ENCODE peak calls at places on chromosomes 3 and 15, in four cellular contexts. One of them, this sample, is unnamed. For H3K4me1, the result is how much of the 10 kb centered on the place peaks cover.

GRCh38 chr3:61824553-61825135 is 263.3 kb downstream of the PTPRG start:
- DNase-seq in PC-9: no peak
- DNase-seq in mammary epithelial cell: no peak
- DNase-seq in neural progenitor cell: no peak
- DNase-seq in this sample: no peak

GRCh38 chr15:59115047-59115446 is 10.1 kb downstream of the CCNB2 start:
- DNase-seq in neural progenitor cell: no peak
- DNase-seq in PC-9: no peak
- DNase-seq in mammary epithelial cell: no peak
- DNase-seq in this sample: no peak

GRCh38 chr3:149382091-149382467 is 4.6 kb upstream of the TM4SF1 start:
- DNase-seq in mammary epithelial cell: peak
- DNase-seq in PC-9: no peak
- DNase-seq in neural progenitor cell: no peak
- DNase-seq in this sample: no peak

GRCh38 chr3:85576801-85577200 is 618.0 kb downstream of the CADM2 start:
- DNase-seq in PC-9: no peak
- DNase-seq in mammary epithelial cell: no peak
- DNase-seq in neural progenitor cell: no peak
- DNase-seq in this sample: no peak

GRCh38 chr3:53109190-53109589 is 21.0 kb downstream of the RFT1 start:
- DNase-seq in mammary epithelial cell: peak
- DNase-seq in neural progenitor cell: no peak
- DNase-seq in PC-9: peak
- DNase-seq in this sample: peak

GRCh38 chr3:140859592-140860336 is 81.9 kb upstream of the SLC25A36 start:
- DNase-seq in neural progenitor cell: peak
- DNase-seq in PC-9: no peak
- DNase-seq in mammary epithelial cell: peak
- DNase-seq in this sample: peak

GRCh38 chr15:69417581-69417980 is 3.4 kb downstream of the KIF23 start:
- DNase-seq in PC-9: no peak
- DNase-seq in mammary epithelial cell: no peak
- DNase-seq in neural progenitor cell: no peak
- DNase-seq in this sample: no peak

GRCh38 chr3:15892828-15893227 is 95.0 kb upstream of the ANKRD28 start:
- DNase-seq in mammary epithelial cell: no peak
- DNase-seq in PC-9: no peak
- DNase-seq in neural progenitor cell: no peak
- DNase-seq in this sample: no peak

GRCh38 chr3:52682016-52682415 is 3.7 kb downstream of the PBRM1 start:
- DNase-seq in neural progenitor cell: peak
- DNase-seq in mammary epithelial cell: peak
- DNase-seq in PC-9: peak
- DNase-seq in this sample: no peak

GRCh38 chr3:2156244-2156847 is 57.7 kb downstream of the CNTN4 start:
- DNase-seq in mammary epithelial cell: no peak
- DNase-seq in PC-9: no peak
- DNase-seq in neural progenitor cell: peak
- DNase-seq in this sample: peak

GRCh38 chr15:73899197-73900128 is 26.1 kb downstream of the TBC1D21 start:
- DNase-seq in mammary epithelial cell: no peak
- DNase-seq in PC-9: no peak
- DNase-seq in neural progenitor cell: peak
- DNase-seq in this sample: no peak

GRCh38 chr3:133663569-133664313 is 2.0 kb upstream of the TOPBP1 start:
- DNase-seq in neural progenitor cell: peak
- DNase-seq in mammary epithelial cell: peak
- DNase-seq in PC-9: peak
- DNase-seq in this sample: peak

GRCh38 chr15:66777596-66778313 is 75.7 kb downstream of the SMAD6 start:
- DNase-seq in PC-9: no peak
- DNase-seq in neural progenitor cell: no peak
- DNase-seq in mammary epithelial cell: no peak
- DNase-seq in this sample: no peak

GRCh38 chr3:160381470-160381869 is 17.6 kb downstream of the IFT80 start:
- DNase-seq in mammary epithelial cell: peak
- DNase-seq in neural progenitor cell: no peak
- DNase-seq in PC-9: no peak
- DNase-seq in this sample: no peak

GRCh38 chr3:42451116-42451515 is 40.7 kb upstream of the LYZL4 start:
- DNase-seq in neural progenitor cell: no peak
- DNase-seq in PC-9: peak
- DNase-seq in mammary epithelial cell: no peak
- DNase-seq in this sample: no peak

GRCh38 chr15:50210462-50211264 is 28.7 kb downstream of the SLC27A2 start:
- DNase-seq in PC-9: peak
- DNase-seq in neural progenitor cell: peak
- DNase-seq in mammary epithelial cell: peak
- DNase-seq in this sample: no peak

GRCh38 chr3:112302061-112302830 is 8.2 kb upstream of the SLC9C1 start:
- DNase-seq in mammary epithelial cell: no peak
- DNase-seq in PC-9: no peak
- DNase-seq in neural progenitor cell: peak
- DNase-seq in this sample: no peak

GRCh38 chr3:80526153-80526552 is 758.4 kb upstream of the ROBO1 start:
- DNase-seq in mammary epithelial cell: no peak
- DNase-seq in neural progenitor cell: peak
- DNase-seq in PC-9: no peak
- DNase-seq in this sample: no peak

GRCh38 chr3:194617827-194618226 is 15.4 kb downstream of the TMEM44 start:
- DNase-seq in neural progenitor cell: no peak
- DNase-seq in mammary epithelial cell: peak
- DNase-seq in PC-9: peak
- DNase-seq in this sample: no peak

GRCh38 chr15:64460737-64461576 is 579 bp downstream of the ZNF609 start:
- DNase-seq in neural progenitor cell: peak
- DNase-seq in PC-9: peak
- DNase-seq in mammary epithelial cell: peak
- DNase-seq in this sample: peak

GRCh38 chr3:139301183-139301582 is 42.6 kb upstream of the MRPS22 start:
- DNase-seq in PC-9: peak
- DNase-seq in neural progenitor cell: no peak
- DNase-seq in mammary epithelial cell: no peak
- DNase-seq in this sample: no peak

GRCh38 chr15:69593981-69594966 is 141.7 kb downstream of the RPLP1 start:
- DNase-seq in mammary epithelial cell: peak
- DNase-seq in PC-9: peak
- DNase-seq in neural progenitor cell: no peak
- DNase-seq in this sample: no peak

GRCh38 chr3:188421151-188421821 is 267.3 kb downstream of the LPP start:
- DNase-seq in PC-9: no peak
- DNase-seq in mammary epithelial cell: peak
- DNase-seq in neural progenitor cell: no peak
- DNase-seq in this sample: no peak

GRCh38 chr3:149437710-149438109 is 36.8 kb upstream of the TM4SF4 start:
- DNase-seq in PC-9: no peak
- DNase-seq in neural progenitor cell: no peak
- DNase-seq in mammary epithelial cell: no peak
- DNase-seq in this sample: no peak

GRCh38 chr3:53890726-53891499 is 746 bp downstream of the SELENOK start:
- DNase-seq in PC-9: no peak
- DNase-seq in neural progenitor cell: peak
- DNase-seq in mammary epithelial cell: peak
- DNase-seq in this sample: peak

GRCh38 chr3:58798312-58798711 is 131.7 kb upstream of the FAM3D start:
- DNase-seq in neural progenitor cell: no peak
- DNase-seq in PC-9: no peak
- DNase-seq in mammary epithelial cell: no peak
- DNase-seq in this sample: no peak

GRCh38 chr3:74636981-74637380 is 22.5 kb upstream of the CNTN3 start:
- DNase-seq in PC-9: no peak
- DNase-seq in neural progenitor cell: no peak
- DNase-seq in mammary epithelial cell: no peak
- DNase-seq in this sample: no peak

GRCh38 chr15:41932939-41933725 is 39.2 kb downstream of the EHD4 start:
- DNase-seq in mammary epithelial cell: no peak
- DNase-seq in PC-9: no peak
- DNase-seq in neural progenitor cell: no peak
- DNase-seq in this sample: no peak

GRCh38 chr3:9914011-9914410 is 2.9 kb upstream of the IL17RC start:
- DNase-seq in neural progenitor cell: no peak
- DNase-seq in PC-9: no peak
- DNase-seq in mammary epithelial cell: no peak
- DNase-seq in this sample: no peak

GRCh38 chr3:113659121-113659531 is 37.3 kb downstream of the USF3 start:
- DNase-seq in PC-9: no peak
- DNase-seq in neural progenitor cell: no peak
- DNase-seq in mammary epithelial cell: no peak
- DNase-seq in this sample: no peak

GRCh38 chr3:196281962-196282361 is 5.6 kb downstream of the PCYT1A start:
- DNase-seq in neural progenitor cell: no peak
- DNase-seq in PC-9: no peak
- DNase-seq in mammary epithelial cell: no peak
- DNase-seq in this sample: no peak
- H3K4me1 ChIP-seq in neural progenitor cell: under half
- H3K4me1 ChIP-seq in PC-9: under half
- H3K4me1 ChIP-seq in mammary epithelial cell: under half
- H3K4me1 ChIP-seq in this sample: under half

GRCh38 chr15:57676578-57676977 is 29.9 kb upstream of the POLR2M start:
- DNase-seq in PC-9: no peak
- DNase-seq in mammary epithelial cell: no peak
- DNase-seq in neural progenitor cell: no peak
- DNase-seq in this sample: no peak

GRCh38 chr15:57667171-57667924 is 39.2 kb upstream of the POLR2M start:
- DNase-seq in neural progenitor cell: peak
- DNase-seq in mammary epithelial cell: peak
- DNase-seq in PC-9: no peak
- DNase-seq in this sample: no peak

GRCh38 chr15:57675481-57676181 is 30.9 kb upstream of the POLR2M start:
- DNase-seq in mammary epithelial cell: peak
- DNase-seq in neural progenitor cell: no peak
- DNase-seq in PC-9: peak
- DNase-seq in this sample: no peak

GRCh38 chr15:57668074-57668473 is 38.4 kb upstream of the POLR2M start:
- DNase-seq in PC-9: no peak
- DNase-seq in mammary epithelial cell: no peak
- DNase-seq in neural progenitor cell: no peak
- DNase-seq in this sample: no peak

GRCh38 chr15:57671636-57672035 is 34.9 kb upstream of the POLR2M start:
- DNase-seq in PC-9: no peak
- DNase-seq in mammary epithelial cell: no peak
- DNase-seq in neural progenitor cell: no peak
- DNase-seq in this sample: no peak
- H2AFZ ChIP-seq in PC-9: no peak
- H2AFZ ChIP-seq in mammary epithelial cell: no peak
- H2AFZ ChIP-seq in neural progenitor cell: no peak
- H2AFZ ChIP-seq in this sample: no peak

GRCh38 chr15:78149805-78150751 is 916 bp downstream of the IDH3A start:
- DNase-seq in neural progenitor cell: peak
- DNase-seq in PC-9: no peak
- DNase-seq in mammary epithelial cell: peak
- DNase-seq in this sample: peak
- H3K4me2 ChIP-seq in neural progenitor cell: peak
- H3K4me2 ChIP-seq in PC-9: peak
- H3K4me2 ChIP-seq in mammary epithelial cell: peak
- H3K4me2 ChIP-seq in this sample: peak

GRCh38 chr15:63210151-63211051 is 21.0 kb downstream of the RAB8B start:
- DNase-seq in PC-9: no peak
- DNase-seq in mammary epithelial cell: no peak
- DNase-seq in neural progenitor cell: peak
- DNase-seq in this sample: no peak

GRCh38 chr15:63212050-63212973 is 22.9 kb downstream of the RAB8B start:
- DNase-seq in mammary epithelial cell: no peak
- DNase-seq in PC-9: peak
- DNase-seq in neural progenitor cell: no peak
- DNase-seq in this sample: no peak

DNA sequence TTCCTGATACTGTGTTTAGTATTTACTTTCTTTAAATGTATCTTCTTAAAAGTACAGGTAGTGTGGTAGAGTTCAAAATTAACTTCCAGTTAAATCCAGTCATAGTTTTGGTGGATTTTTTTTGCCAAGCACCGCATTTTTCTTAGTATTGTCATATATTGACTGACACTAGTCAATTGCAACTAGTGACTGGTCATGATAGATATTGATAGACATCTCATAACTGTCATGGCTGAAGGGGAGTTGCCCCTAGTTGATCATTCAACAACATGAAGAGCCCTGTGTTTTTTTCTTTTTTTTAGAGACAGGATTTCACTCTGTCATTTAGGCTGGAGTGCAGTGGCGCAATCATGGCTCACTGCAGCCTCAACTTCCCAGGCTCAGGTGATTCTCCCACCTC is 22.1 kb downstream of the RAB8B start:
- DNase-seq in mammary epithelial cell: no peak
- DNase-seq in PC-9: no peak
- DNase-seq in neural progenitor cell: no peak
- DNase-seq in this sample: no peak
- H3K4me1 ChIP-seq in mammary epithelial cell: under half
- H3K4me1 ChIP-seq in PC-9: under half
- H3K4me1 ChIP-seq in neural progenitor cell: under half
- H3K4me1 ChIP-seq in this sample: under half